ENCODE peak calls at places on chromosomes 7 and 10, in ten cellular contexts. A is activated T-cell treated with anti-CD3 and anti-CD28 coated beads, Interleukin-2, amount 50 U/mL, for 4 hours; S is H1; W is CD8-positive, alpha-beta memory T cell; T is stimulated activated CD4-positive, alpha-beta T cell treated with anti-CD3 and anti-CD28 coated beads, Interleukin-15, amount 100 ng/mL, for 24 hours; J is endothelial cell; U is renal cortical epithelial cell; E is activated naive CD4-positive, alpha-beta T cell treated with anti-CD3 and anti-CD28 coated beads, Interleukin-2, amount 10 ng/mL, durations not matched to agents 7 days and 5 days; Y is central memory CD8-positive, alpha-beta T cell; L is skeletal muscle cell. B is an unnamed sample.

GRCh38 chr10:122127943-122128342 is 139.0 kb downstream of the TACC2 start:
- DNase-seq in A (no peak), S (no peak), W (no peak), T (no peak), J (no peak), U (peak; percentile 48), E (no peak), Y (no peak), L (no peak), B (no peak)

GRCh38 chr10:24983946-24984345 is 31.5 kb upstream of the PRTFDC1 start:
- DNase-seq in A (no peak), S (no peak), W (no peak), T (no peak), J (no peak), U (no peak), E (no peak), Y (no peak), L (no peak), B (no peak)

GRCh38 chr7:44415047-44415446 is 75.4 kb downstream of the NUDCD3 start:
- DNase-seq in A (no peak), S (no peak), W (no peak), T (no peak), J (no peak), U (peak; percentile 97), E (no peak), Y (no peak), L (no peak), B (no peak)

GRCh38 chr10:15719899-15720634 is at the start of gene ITGA8:
- DNase-seq in A (no peak), S (no peak), W (no peak), T (no peak), J (peak; percentile 72), U (no peak), E (no peak), Y (no peak), L (no peak), B (no peak)

GRCh38 chr7:119270045-119270464 is 1002.9 kb upstream of the KCND2 start:
- DNase-seq in A (no peak), S (peak; percentile 23), W (no peak), T (peak; percentile 37), J (peak; percentile 49), U (peak; percentile 63), E (peak; percentile 46), Y (no peak), L (peak; percentile 22), B (peak; percentile 20)

GRCh38 chr10:59700709-59701108 is 8.9 kb downstream of the SLC16A9 start:
- DNase-seq in A (no peak), S (no peak), W (no peak), T (no peak), J (no peak), U (no peak), E (no peak), Y (no peak), L (no peak), B (no peak)

GRCh38 chr10:113644185-113645120 is 19.4 kb downstream of the NRAP start:
- DNase-seq in A (no peak), S (no peak), W (no peak), T (no peak), J (no peak), U (peak; percentile 64), E (no peak), Y (no peak), L (no peak), B (no peak)

GRCh38 chr10:27413831-27414348 is 90.2 kb upstream of the RAB18 start:
- DNase-seq in A (no peak), S (no peak), W (no peak), T (no peak), J (no peak), U (no peak), E (no peak), Y (no peak), L (no peak), B (no peak)

GRCh38 chr7:102271158-102271798 is 15.4 kb upstream of the SH2B2 start:
- DNase-seq in A (no peak), S (no peak), W (no peak), T (no peak), J (no peak), U (no peak), E (no peak), Y (no peak), L (no peak), B (no peak)

GRCh38 chr10:7159517-7159916 is 251.3 kb downstream of the SFMBT2 start:
- DNase-seq in A (no peak), S (no peak), W (no peak), T (no peak), J (no peak), U (no peak), E (no peak), Y (no peak), L (no peak), B (no peak)

GRCh38 chr10:101709359-101710063 is 14.5 kb upstream of the FBXW4 start:
- DNase-seq in A (no peak), S (no peak), W (no peak), T (no peak), J (no peak), U (no peak), E (no peak), Y (no peak), L (no peak), B (no peak)

GRCh38 chr10:102120987-102121738 is 995 bp upstream of the LDB1 start:
- DNase-seq in A (no peak), S (peak; percentile 91), W (no peak), T (peak; percentile 28), J (peak; percentile 49), U (no peak), E (peak; percentile 37), Y (no peak), L (no peak), B (peak; percentile 97)

GRCh38 chr7:117673367-117673766 is 193.5 kb downstream of the CFTR start:
- DNase-seq in A (no peak), S (peak; percentile 39), W (no peak), T (no peak), J (peak; percentile 6), U (peak; percentile 72), E (no peak), Y (no peak), L (no peak), B (no peak)

GRCh38 chr10:51341216-51341615 is 266.9 kb downstream of the PRKG1 start:
- DNase-seq in A (no peak), S (no peak), W (no peak), T (no peak), J (no peak), U (no peak), E (no peak), Y (no peak), L (no peak), B (no peak)

GRCh38 chr7:149415391-149416068 is 45.3 kb downstream of the ZNF777 start:
- DNase-seq in A (no peak), S (no peak), W (no peak), T (no peak), J (no peak), U (peak; percentile 7), E (no peak), Y (no peak), L (no peak), B (no peak)

GRCh38 chr7:115747174-115747573 is 283.4 kb downstream of the TFEC start:
- DNase-seq in A (no peak), S (no peak), W (no peak), T (no peak), J (no peak), U (peak; percentile 9), E (no peak), Y (no peak), L (no peak), B (no peak)

GRCh38 chr10:74913321-74913980 is 87.1 kb downstream of the KAT6B start:
- DNase-seq in A (no peak), S (no peak), W (no peak), T (no peak), J (no peak), U (no peak), E (no peak), Y (no peak), L (no peak), B (no peak)

GRCh38 chr10:104299031-104299904 is 30.3 kb downstream of the GSTO2 start:
- DNase-seq in A (no peak), S (no peak), W (no peak), T (no peak), J (no peak), U (no peak), E (no peak), Y (no peak), L (peak; percentile 72), B (no peak)

GRCh38 chr10:43962346-43963191 is 313.9 kb upstream of the ZNF32 start:
- DNase-seq in A (no peak), S (no peak), W (no peak), T (no peak), J (peak; percentile 0), U (no peak), E (no peak), Y (no peak), L (no peak), B (no peak)

GRCh38 chr7:45873355-45873754 is 473 bp upstream of the CCDC201 start:
- DNase-seq in A (no peak), S (no peak), W (no peak), T (no peak), J (no peak), U (no peak), E (no peak), Y (no peak), L (no peak), B (no peak)

GRCh38 chr7:104130726-104131125 is 77.1 kb downstream of the ORC5 start:
- DNase-seq in A (no peak), S (no peak), W (no peak), T (no peak), J (no peak), U (no peak), E (no peak), Y (no peak), L (no peak), B (no peak)

GRCh38 chr10:30436200-30436599 is 2.2 kb downstream of the MAP3K8 start:
- DNase-seq in A (no peak), S (peak; percentile 39), W (no peak), T (peak; percentile 29), J (no peak), U (peak; percentile 57), E (no peak), Y (no peak), L (no peak), B (no peak)

GRCh38 chr7:209846-210245 is 17.5 kb downstream of the FAM20C start:
- DNase-seq in A (no peak), S (no peak), W (no peak), T (no peak), J (no peak), U (no peak), E (no peak), Y (no peak), L (no peak), B (no peak)

GRCh38 chr10:53403688-53404087 is 631.1 kb upstream of the MBL2 start:
- DNase-seq in A (no peak), S (no peak), W (no peak), T (no peak), J (no peak), U (peak; percentile 84), E (no peak), Y (no peak), L (no peak), B (no peak)

GRCh38 chr10:86957471-86958108 is at the start of gene MMRN2:
- DNase-seq in A (no peak), S (no peak), W (no peak), T (no peak), J (peak; percentile 65), U (no peak), E (no peak), Y (no peak), L (no peak), B (no peak)

GRCh38 chr10:120221873-120222485 is 235.0 kb upstream of the PLPP4 start:
- DNase-seq in A (no peak), S (peak; percentile 39), W (no peak), T (peak; percentile 21), J (peak; percentile 63), U (peak; percentile 56), E (peak; percentile 22), Y (no peak), L (peak; percentile 0), B (peak; percentile 68)

GRCh38 chr7:112129655-112130323 is 76.4 kb downstream of the DOCK4 start:
- DNase-seq in A (no peak), S (no peak), W (no peak), T (no peak), J (no peak), U (no peak), E (no peak), Y (no peak), L (no peak), B (no peak)

GRCh38 chr7:2299131-2299829 is 15.0 kb downstream of the SNX8 start:
- DNase-seq in A (no peak), S (no peak), W (no peak), T (peak; percentile 62), J (no peak), U (no peak), E (no peak), Y (no peak), L (peak; percentile 70), B (no peak)